ENCODE peak calls at places on chromosomes 2 and 18, in ten cellular contexts. One of them, this sample, is unnamed.
A peak's percentile ranks its signal among the peaks of the same experiment; 100 is the strongest.

GRCh38 chr2:88019985-88020384 is 3.6 kb upstream of the RNU2-63P start:
- DNase-seq in Right ventricle myocardium inferior: no peak
- DNase-seq in activated T-cell treated with anti-CD3 and anti-CD28 coated beads, Interleukin-2, amount 50 U/mL, for 4 hours: no peak
- DNase-seq in activated CD4-positive, alpha-beta memory T cell treated with anti-CD3 and anti-CD28 coated beads, Interleukin-2, amount 10 ng/mL, durations not matched to agents 7 days and 5 days: no peak
- DNase-seq in astrocyte of the spinal cord: no peak
- DNase-seq in NCI-H2029 treated with DMSO at 0.1 percent for 48 hours: no peak
- DNase-seq in CD8-positive, alpha-beta T cell: no peak
- DNase-seq in HuH-7: no peak
- DNase-seq in stimulated activated CD8-positive, alpha-beta memory T cell treated with anti-CD3 and anti-CD28 coated beads, Interleukin-7, amount 100 ng/mL, for 1 hour: no peak
- DNase-seq in M059J: no peak
- DNase-seq in this sample: no peak

GRCh38 chr2:9178110-9178904 is 28.3 kb upstream of the ASAP2 start:
- DNase-seq in NCI-H2029 treated with DMSO at 0.1 percent for 48 hours: no peak
- DNase-seq in activated CD4-positive, alpha-beta memory T cell treated with anti-CD3 and anti-CD28 coated beads, Interleukin-2, amount 10 ng/mL, durations not matched to agents 7 days and 5 days: no peak
- DNase-seq in activated T-cell treated with anti-CD3 and anti-CD28 coated beads, Interleukin-2, amount 50 U/mL, for 4 hours: no peak
- DNase-seq in HuH-7: no peak
- DNase-seq in astrocyte of the spinal cord: no peak
- DNase-seq in M059J: no peak
- DNase-seq in stimulated activated CD8-positive, alpha-beta memory T cell treated with anti-CD3 and anti-CD28 coated beads, Interleukin-7, amount 100 ng/mL, for 1 hour: no peak
- DNase-seq in Right ventricle myocardium inferior: no peak
- DNase-seq in CD8-positive, alpha-beta T cell: no peak
- DNase-seq in this sample: no peak

GRCh38 chr2:60534034-60534393 is 19.4 kb downstream of the BCL11A start:
- DNase-seq in HuH-7: no peak
- DNase-seq in astrocyte of the spinal cord: no peak
- DNase-seq in activated T-cell treated with anti-CD3 and anti-CD28 coated beads, Interleukin-2, amount 50 U/mL, for 4 hours: no peak
- DNase-seq in CD8-positive, alpha-beta T cell: no peak
- DNase-seq in activated CD4-positive, alpha-beta memory T cell treated with anti-CD3 and anti-CD28 coated beads, Interleukin-2, amount 10 ng/mL, durations not matched to agents 7 days and 5 days: no peak
- DNase-seq in NCI-H2029 treated with DMSO at 0.1 percent for 48 hours: no peak
- DNase-seq in stimulated activated CD8-positive, alpha-beta memory T cell treated with anti-CD3 and anti-CD28 coated beads, Interleukin-7, amount 100 ng/mL, for 1 hour: no peak
- DNase-seq in Right ventricle myocardium inferior: no peak
- DNase-seq in M059J: no peak
- DNase-seq in this sample: no peak

GRCh38 chr2:17627434-17627833 is 86.9 kb downstream of the VSNL1 start:
- DNase-seq in HuH-7: no peak
- DNase-seq in Right ventricle myocardium inferior: no peak
- DNase-seq in NCI-H2029 treated with DMSO at 0.1 percent for 48 hours: no peak
- DNase-seq in M059J: peak; percentile 43
- DNase-seq in CD8-positive, alpha-beta T cell: no peak
- DNase-seq in activated CD4-positive, alpha-beta memory T cell treated with anti-CD3 and anti-CD28 coated beads, Interleukin-2, amount 10 ng/mL, durations not matched to agents 7 days and 5 days: no peak
- DNase-seq in stimulated activated CD8-positive, alpha-beta memory T cell treated with anti-CD3 and anti-CD28 coated beads, Interleukin-7, amount 100 ng/mL, for 1 hour: no peak
- DNase-seq in astrocyte of the spinal cord: no peak
- DNase-seq in activated T-cell treated with anti-CD3 and anti-CD28 coated beads, Interleukin-2, amount 50 U/mL, for 4 hours: no peak
- DNase-seq in this sample: no peak

GRCh38 chr18:48921305-48922202 is 29.2 kb downstream of the SMAD7 start:
- DNase-seq in M059J: no peak
- DNase-seq in activated T-cell treated with anti-CD3 and anti-CD28 coated beads, Interleukin-2, amount 50 U/mL, for 4 hours: no peak
- DNase-seq in HuH-7: no peak
- DNase-seq in activated CD4-positive, alpha-beta memory T cell treated with anti-CD3 and anti-CD28 coated beads, Interleukin-2, amount 10 ng/mL, durations not matched to agents 7 days and 5 days: no peak
- DNase-seq in astrocyte of the spinal cord: no peak
- DNase-seq in NCI-H2029 treated with DMSO at 0.1 percent for 48 hours: no peak
- DNase-seq in Right ventricle myocardium inferior: no peak
- DNase-seq in stimulated activated CD8-positive, alpha-beta memory T cell treated with anti-CD3 and anti-CD28 coated beads, Interleukin-7, amount 100 ng/mL, for 1 hour: no peak
- DNase-seq in CD8-positive, alpha-beta T cell: no peak
- DNase-seq in this sample: no peak

GRCh38 chr2:240898108-240898730 is 2.3 kb upstream of the MAB21L4 start:
- DNase-seq in Right ventricle myocardium inferior: no peak
- DNase-seq in activated T-cell treated with anti-CD3 and anti-CD28 coated beads, Interleukin-2, amount 50 U/mL, for 4 hours: no peak
- DNase-seq in CD8-positive, alpha-beta T cell: no peak
- DNase-seq in NCI-H2029 treated with DMSO at 0.1 percent for 48 hours: no peak
- DNase-seq in astrocyte of the spinal cord: no peak
- DNase-seq in activated CD4-positive, alpha-beta memory T cell treated with anti-CD3 and anti-CD28 coated beads, Interleukin-2, amount 10 ng/mL, durations not matched to agents 7 days and 5 days: no peak
- DNase-seq in HuH-7: no peak
- DNase-seq in stimulated activated CD8-positive, alpha-beta memory T cell treated with anti-CD3 and anti-CD28 coated beads, Interleukin-7, amount 100 ng/mL, for 1 hour: no peak
- DNase-seq in M059J: no peak
- DNase-seq in this sample: no peak

GRCh38 chr2:30447149-30448045 is at the start of gene LCLAT1:
- DNase-seq in CD8-positive, alpha-beta T cell: peak; percentile 84
- DNase-seq in activated T-cell treated with anti-CD3 and anti-CD28 coated beads, Interleukin-2, amount 50 U/mL, for 4 hours: peak; percentile 84
- DNase-seq in Right ventricle myocardium inferior: peak; percentile 97
- DNase-seq in NCI-H2029 treated with DMSO at 0.1 percent for 48 hours: no peak
- DNase-seq in HuH-7: peak; percentile 79
- DNase-seq in stimulated activated CD8-positive, alpha-beta memory T cell treated with anti-CD3 and anti-CD28 coated beads, Interleukin-7, amount 100 ng/mL, for 1 hour: peak; percentile 70
- DNase-seq in activated CD4-positive, alpha-beta memory T cell treated with anti-CD3 and anti-CD28 coated beads, Interleukin-2, amount 10 ng/mL, durations not matched to agents 7 days and 5 days: peak; percentile 86
- DNase-seq in astrocyte of the spinal cord: peak; percentile 79
- DNase-seq in M059J: peak; percentile 75
- DNase-seq in this sample: no peak

GRCh38 chr2:47056875-47057731 is 98.0 kb downstream of the STPG4 start:
- DNase-seq in NCI-H2029 treated with DMSO at 0.1 percent for 48 hours: no peak
- DNase-seq in astrocyte of the spinal cord: peak; percentile 62
- DNase-seq in HuH-7: no peak
- DNase-seq in activated CD4-positive, alpha-beta memory T cell treated with anti-CD3 and anti-CD28 coated beads, Interleukin-2, amount 10 ng/mL, durations not matched to agents 7 days and 5 days: no peak
- DNase-seq in CD8-positive, alpha-beta T cell: no peak
- DNase-seq in stimulated activated CD8-positive, alpha-beta memory T cell treated with anti-CD3 and anti-CD28 coated beads, Interleukin-7, amount 100 ng/mL, for 1 hour: no peak
- DNase-seq in M059J: peak; percentile 42
- DNase-seq in activated T-cell treated with anti-CD3 and anti-CD28 coated beads, Interleukin-2, amount 50 U/mL, for 4 hours: no peak
- DNase-seq in Right ventricle myocardium inferior: no peak
- DNase-seq in this sample: no peak

GRCh38 chr2:38731684-38732221 is 19.4 kb downstream of the SRSF7 start:
- DNase-seq in activated T-cell treated with anti-CD3 and anti-CD28 coated beads, Interleukin-2, amount 50 U/mL, for 4 hours: no peak
- DNase-seq in HuH-7: no peak
- DNase-seq in NCI-H2029 treated with DMSO at 0.1 percent for 48 hours: no peak
- DNase-seq in stimulated activated CD8-positive, alpha-beta memory T cell treated with anti-CD3 and anti-CD28 coated beads, Interleukin-7, amount 100 ng/mL, for 1 hour: no peak
- DNase-seq in Right ventricle myocardium inferior: no peak
- DNase-seq in M059J: no peak
- DNase-seq in activated CD4-positive, alpha-beta memory T cell treated with anti-CD3 and anti-CD28 coated beads, Interleukin-2, amount 10 ng/mL, durations not matched to agents 7 days and 5 days: no peak
- DNase-seq in astrocyte of the spinal cord: no peak
- DNase-seq in CD8-positive, alpha-beta T cell: no peak
- DNase-seq in this sample: no peak

GRCh38 chr2:31136732-31137131 is 1.5 kb downstream of the GALNT14 start:
- DNase-seq in stimulated activated CD8-positive, alpha-beta memory T cell treated with anti-CD3 and anti-CD28 coated beads, Interleukin-7, amount 100 ng/mL, for 1 hour: no peak
- DNase-seq in astrocyte of the spinal cord: no peak
- DNase-seq in NCI-H2029 treated with DMSO at 0.1 percent for 48 hours: no peak
- DNase-seq in activated T-cell treated with anti-CD3 and anti-CD28 coated beads, Interleukin-2, amount 50 U/mL, for 4 hours: no peak
- DNase-seq in M059J: no peak
- DNase-seq in activated CD4-positive, alpha-beta memory T cell treated with anti-CD3 and anti-CD28 coated beads, Interleukin-2, amount 10 ng/mL, durations not matched to agents 7 days and 5 days: no peak
- DNase-seq in CD8-positive, alpha-beta T cell: no peak
- DNase-seq in HuH-7: no peak
- DNase-seq in Right ventricle myocardium inferior: no peak
- DNase-seq in this sample: peak; percentile 26